ENCODE peak calls at places on chromosomes 1 and 21, in seven cellular contexts. S, F, C, R, Q, K and A are unnamed samples.

GRCh38 chr1:41566274-41566885 is 81.9 kb upstream of the EDN2 start:
- DNase-seq in S (no peak), C (no peak), Q (no peak), R (no peak), F (no peak), K (no peak), A (no peak)

GRCh38 chr1:24639881-24640280 is 3.2 kb upstream of the SRRM1 start:
- DNase-seq in K (no peak), Q (no peak), S (no peak), F (no peak), C (no peak), R (no peak), A (no peak)

GRCh38 chr1:84834419-84835064 is 58.5 kb downstream of the LPAR3 start:
- DNase-seq in C (no peak), R (no peak), K (no peak), Q (no peak), F (no peak), S (no peak), A (no peak)

GRCh38 chr1:20078166-20078565 is 8.2 kb downstream of the PLA2G5 start:
- DNase-seq in R (no peak), K (no peak), Q (no peak), S (no peak), C (no peak), F (no peak), A (no peak)

GRCh38 chr21:36425286-36425685 is 40.1 kb downstream of the CHAF1B start:
- DNase-seq in F (no peak), R (peak), C (no peak), S (no peak), Q (no peak), K (no peak), A (no peak)

GRCh38 chr1:168121314-168122029 is 15.3 kb downstream of the GPR161 start:
- DNase-seq in Q (peak), R (no peak), S (peak), F (peak), K (peak), C (no peak), A (peak)

GRCh38 chr1:113940365-113941244 is 11.5 kb downstream of the HIPK1 start:
- DNase-seq in R (no peak), C (no peak), K (no peak), S (no peak), F (no peak), Q (no peak), A (no peak)

GRCh38 chr21:42285569-42286245 is 29.5 kb downstream of the TFF3 start:
- DNase-seq in K (no peak), S (no peak), F (no peak), Q (no peak), R (no peak), C (no peak), A (no peak)

GRCh38 chr1:115402753-115403184 is 64.7 kb upstream of the NGF start:
- DNase-seq in C (no peak), F (no peak), K (no peak), Q (no peak), S (no peak), R (no peak), A (no peak)

GRCh38 chr1:13766906-13767564 is 67.0 kb downstream of the PRDM2 start:
- DNase-seq in C (no peak), K (no peak), S (no peak), Q (no peak), R (no peak), F (no peak), A (no peak)

GRCh38 chr1:17419626-17420328 is 19.7 kb downstream of the RCC2 start:
- DNase-seq in C (peak), F (peak), S (peak), Q (no peak), K (peak), R (peak), A (peak)

GRCh38 chr1:15804060-15804459 is 3.4 kb downstream of the UQCRHL start:
- DNase-seq in F (no peak), C (no peak), S (no peak), R (no peak), Q (no peak), K (no peak), A (no peak)

GRCh38 chr1:156677616-156678596 is 699 bp upstream of the NES start:
- DNase-seq in K (peak), R (peak), F (peak), C (peak), S (peak), Q (no peak), A (peak)

GRCh38 chr1:200729863-200730262 is 8.8 kb upstream of the CAMSAP2 start:
- DNase-seq in C (no peak), S (no peak), Q (no peak), F (no peak), K (no peak), R (no peak), A (no peak)

GRCh38 chr1:85214654-85215053 is 13.8 kb upstream of the SYDE2 start:
- DNase-seq in K (no peak), S (no peak), F (no peak), R (no peak), Q (no peak), C (no peak), A (no peak)

GRCh38 chr21:42417533-42417932 is 13.8 kb downstream of the UBASH3A start:
- DNase-seq in S (no peak), C (no peak), F (no peak), K (no peak), R (no peak), Q (no peak), A (no peak)

GRCh38 chr1:213560226-213560625 is 427.5 kb upstream of the PROX1 start:
- DNase-seq in Q (no peak), K (no peak), F (no peak), C (no peak), S (no peak), R (no peak), A (no peak)

GRCh38 chr21:34598931-34599400 is 15.9 kb downstream of the RCAN1 start:
- DNase-seq in S (no peak), C (no peak), Q (no peak), F (no peak), R (no peak), K (no peak), A (no peak)

GRCh38 chr1:7549277-7549676 is 221.8 kb upstream of the VAMP3 start:
- DNase-seq in C (peak), S (no peak), R (peak), Q (peak), F (no peak), K (no peak), A (no peak)

GRCh38 chr1:206612129-206612876 is at the start of gene EIF2D:
- DNase-seq in F (peak), R (peak), Q (peak), C (peak), S (peak), K (peak), A (peak)

GRCh38 chr1:157288511-157288910 is 150.3 kb upstream of the ETV3 start:
- DNase-seq in R (no peak), S (no peak), C (no peak), F (no peak), K (no peak), Q (no peak), A (no peak)

GRCh38 chr1:235434001-235434400 is 66.8 kb downstream of the TBCE start:
- DNase-seq in S (no peak), C (no peak), Q (no peak), R (no peak), F (no peak), K (no peak), A (no peak)

GRCh38 chr1:99557556-99558256 is 88.2 kb upstream of the PALMD start:
- DNase-seq in Q (no peak), R (no peak), C (no peak), F (no peak), S (no peak), K (no peak), A (no peak)

GRCh38 chr1:205976708-205977107 is 26.5 kb downstream of the RAB7B start:
- DNase-seq in C (no peak), R (no peak), S (no peak), Q (no peak), K (peak), F (peak), A (peak)

GRCh38 chr1:243495442-243496172 is 239.8 kb downstream of the SDCCAG8 start:
- DNase-seq in K (no peak), C (no peak), Q (no peak), F (peak), R (no peak), S (no peak), A (no peak)

GRCh38 chr1:15949453-15950245 is 26.3 kb downstream of the ZBTB17 start:
- DNase-seq in Q (peak), S (peak), K (peak), C (peak), F (peak), R (peak), A (peak)

GRCh38 chr1:7207875-7208646 is 422.8 kb downstream of the CAMTA1 start:
- DNase-seq in F (no peak), K (peak), C (peak), S (no peak), R (peak), Q (no peak), A (no peak)

GRCh38 chr1:235557495-235557894 is 53.2 kb upstream of the B3GALNT2 start:
- DNase-seq in K (no peak), C (no peak), S (no peak), R (no peak), F (no peak), Q (no peak), A (no peak)

GRCh38 chr1:37537378-37537777 is 16.7 kb downstream of the SNIP1 start:
- DNase-seq in S (no peak), C (no peak), F (no peak), K (no peak), Q (no peak), R (no peak), A (no peak)

GRCh38 chr1:113275083-113275482 is 115.2 kb upstream of the MAGI3 start:
- DNase-seq in S (no peak), F (no peak), Q (no peak), R (no peak), C (no peak), K (no peak), A (no peak)

GRCh38 chr1:193730017-193730416 is 543.6 kb upstream of the B3GALT2 start:
- DNase-seq in Q (no peak), C (no peak), R (no peak), S (no peak), K (no peak), F (no peak), A (no peak)
- TF ChIP-seq POLR2A in Q (no peak), C (no peak), R (no peak), S (no peak), K (no peak), F (no peak), A (no peak)

GRCh38 chr21:16079830-16080229 is 350.0 kb downstream of the USP25 start:
- DNase-seq in F (no peak), R (no peak), C (no peak), S (no peak), K (no peak), Q (no peak), A (no peak)

GRCh38 chr21:16084776-16085364 is 355.1 kb downstream of the USP25 start:
- DNase-seq in C (no peak), Q (peak), S (peak), K (peak), R (no peak), F (peak), A (peak)

GRCh38 chr21:16085436-16085835 is 355.7 kb downstream of the USP25 start:
- DNase-seq in F (no peak), C (no peak), R (no peak), Q (no peak), K (no peak), S (no peak), A (no peak)

GRCh38 chr21:16081304-16081703 is 351.5 kb downstream of the USP25 start:
- DNase-seq in S (no peak), K (no peak), R (no peak), Q (no peak), F (no peak), C (no peak), A (no peak)

GRCh38 chr21:16082038-16082816 is 352.4 kb downstream of the USP25 start:
- DNase-seq in S (no peak), Q (no peak), F (no peak), R (no peak), C (no peak), K (no peak), A (no peak)
- TF ChIP-seq CTCF in S (peak), Q (no peak), F (peak), R (no peak), C (peak), K (peak), A (peak)

GRCh38 chr1:38941527-38942019 is at the start of gene RHBDL2:
- DNase-seq in Q (peak), C (peak), K (peak), R (peak), S (peak), F (peak), A (peak)
- H3K4me3 ChIP-seq in Q (peak), C (peak), K (peak), R (peak), S (peak), F (peak), A (peak)

DNA sequence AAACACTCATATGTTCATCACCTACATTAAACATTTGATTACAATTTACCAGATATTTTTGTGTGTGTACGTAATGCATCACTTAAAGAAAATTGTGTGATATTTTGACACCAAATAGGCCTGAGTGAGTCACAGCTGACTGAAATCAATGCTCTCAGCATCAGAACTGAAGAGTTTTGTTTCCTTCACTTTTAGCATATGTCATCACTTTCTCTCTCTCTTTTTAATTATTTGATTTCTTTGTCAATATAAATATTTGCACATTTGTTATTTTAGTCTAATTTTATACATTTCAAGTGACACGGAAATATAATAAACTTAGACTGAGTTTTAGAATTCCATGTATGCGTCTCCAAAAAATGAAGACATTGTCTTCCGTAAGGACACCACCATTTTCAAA is 545.3 kb downstream of the PTPRC start:
- DNase-seq in R (no peak), F (no peak), S (no peak), C (no peak), Q (no peak), K (no peak), A (no peak)
- TF ChIP-seq POLR2A in R (no peak), F (no peak), S (no peak), C (no peak), Q (no peak), K (no peak), A (no peak)